ENCODE peak calls at places on chromosomes 7 and 10, in four cellular contexts. U, S, R and D are unnamed samples.
A peak's percentile ranks its signal among the peaks of the same experiment; 100 is the strongest.

GRCh38 chr10:49735161-49735560 is 27.0 kb downstream of the OGDHL start:
- DNase-seq in R (no peak), S (no peak), U (no peak), D (no peak)

GRCh38 chr7:35399840-35400239 is 145.9 kb upstream of the TBX20 start:
- DNase-seq in S (no peak), R (no peak), U (no peak), D (no peak)

GRCh38 chr7:94348142-94348541 is 46.6 kb upstream of the COL1A2 start:
- DNase-seq in S (no peak), R (no peak), U (no peak), D (no peak)

GRCh38 chr10:930415-931325 is 835 bp downstream of the LARP4B start:
- DNase-seq in S (no peak), R (peak; percentile 33), U (no peak), D (no peak)

GRCh38 chr7:7568553-7568952 is 1.9 kb downstream of the MIOS start:
- DNase-seq in R (no peak), S (no peak), U (no peak), D (no peak)

GRCh38 chr7:77982926-77983550 is 184.5 kb downstream of the PHTF2 start:
- DNase-seq in S (no peak), R (no peak), U (no peak), D (no peak)

GRCh38 chr7:28528899-28529298 is 116.6 kb downstream of the CREB5 start:
- DNase-seq in S (no peak), U (no peak), R (no peak), D (no peak)

GRCh38 chr7:114085592-114086490 is 167.0 kb upstream of the PPP1R3A start:
- DNase-seq in S (peak; percentile 32), R (peak; percentile 74), U (peak; percentile 95), D (peak; percentile 96)

GRCh38 chr10:58585425-58585824 is 72.8 kb downstream of the BICC1 start:
- DNase-seq in R (no peak), S (no peak), U (no peak), D (no peak)

GRCh38 chr7:27364344-27364758 is 121.7 kb downstream of the EVX1 start:
- DNase-seq in S (no peak), R (peak; percentile 67), U (peak; percentile 96), D (no peak)

GRCh38 chr7:115838829-115839228 is 191.7 kb downstream of the TFEC start:
- DNase-seq in U (no peak), R (no peak), S (no peak), D (no peak)

GRCh38 chr7:148135106-148135505 is 455.5 kb upstream of the C7orf33 start:
- DNase-seq in R (no peak), U (no peak), S (no peak), D (no peak)

GRCh38 chr7:128351296-128352123 is 7.8 kb upstream of the RBM28 start:
- DNase-seq in U (no peak), S (no peak), R (peak; percentile 21), D (no peak)

GRCh38 chr10:15155978-15156377 is 12.5 kb downstream of the NMT2 start:
- DNase-seq in U (no peak), R (no peak), S (no peak), D (no peak)

GRCh38 chr10:70374775-70375614 is 7.4 kb downstream of the LRRC20 start:
- DNase-seq in S (no peak), R (no peak), U (no peak), D (no peak)

GRCh38 chr10:87506988-87507387 is 2.3 kb downstream of the MINPP1 start:
- DNase-seq in R (no peak), S (no peak), U (no peak), D (no peak)

GRCh38 chr7:110718514-110719205 is 372.3 kb upstream of the LRRN3 start:
- DNase-seq in R (no peak), U (no peak), S (no peak), D (no peak)

GRCh38 chr7:129041929-129042200 is 13.0 kb downstream of the TNPO3 start:
- DNase-seq in S (no peak), U (no peak), R (no peak), D (no peak)

GRCh38 chr10:14601872-14602725 is 172.6 kb downstream of the FAM107B start:
- DNase-seq in S (peak; percentile 61), U (no peak), R (no peak), D (no peak)

GRCh38 chr7:146411975-146412374 is 295.4 kb downstream of the CNTNAP2 start:
- DNase-seq in R (no peak), U (no peak), S (no peak), D (no peak)

GRCh38 chr10:87761892-87762291 is 56.1 kb downstream of the ATAD1 start:
- DNase-seq in S (no peak), U (no peak), R (no peak), D (no peak)

GRCh38 chr7:158309844-158310763 is 277.5 kb downstream of the PTPRN2 start:
- DNase-seq in R (no peak), S (no peak), U (peak; percentile 60), D (no peak)

GRCh38 chr7:135204271-135204872 is 7.0 kb downstream of the WDR91 start:
- DNase-seq in S (no peak), U (peak; percentile 81), R (no peak), D (no peak)

GRCh38 chr7:138400400-138400886 is 59.6 kb upstream of the TRIM24 start:
- DNase-seq in R (no peak), S (no peak), U (no peak), D (no peak)

GRCh38 chr7:111744501-111745155 is 182.3 kb upstream of the IMMP2L start:
- DNase-seq in R (no peak), S (no peak), U (no peak), D (no peak)

GRCh38 chr10:65348637-65349036 is 1577.2 kb upstream of the LRRTM3 start:
- DNase-seq in S (no peak), U (no peak), R (no peak), D (no peak)

GRCh38 chr10:31751401-31752080 is 177.1 kb downstream of the ARHGAP12 start:
- DNase-seq in U (no peak), S (no peak), R (no peak), D (no peak)

GRCh38 chr7:482521-483083 is 37.0 kb downstream of the PDGFA start:
- DNase-seq in U (no peak), R (no peak), S (no peak), D (no peak)

GRCh38 chr7:116528008-116528789 is 3.4 kb downstream of the CAV1 start:
- DNase-seq in R (peak; percentile 51), U (no peak), S (no peak), D (no peak)

GRCh38 chr10:34377833-34378232 is 437.3 kb downstream of the PARD3 start:
- DNase-seq in S (no peak), U (no peak), R (no peak), D (no peak)

GRCh38 chr7:151088019-151088855 is 2.0 kb downstream of the AGAP3 start:
- DNase-seq in S (no peak), R (no peak), U (no peak), D (no peak)

GRCh38 chr7:73830872-73831655 is at the start of gene CLDN4:
- DNase-seq in R (no peak), S (no peak), U (no peak), D (no peak)

GRCh38 chr7:51019231-51019844 is 236.6 kb upstream of the GRB10 start:
- DNase-seq in U (peak; percentile 60), S (no peak), R (no peak), D (no peak)

GRCh38 chr7:90816511-90817142 is 220.5 kb downstream of the CDK14 start:
- DNase-seq in U (no peak), R (no peak), S (peak; percentile 53), D (no peak)

DNA sequence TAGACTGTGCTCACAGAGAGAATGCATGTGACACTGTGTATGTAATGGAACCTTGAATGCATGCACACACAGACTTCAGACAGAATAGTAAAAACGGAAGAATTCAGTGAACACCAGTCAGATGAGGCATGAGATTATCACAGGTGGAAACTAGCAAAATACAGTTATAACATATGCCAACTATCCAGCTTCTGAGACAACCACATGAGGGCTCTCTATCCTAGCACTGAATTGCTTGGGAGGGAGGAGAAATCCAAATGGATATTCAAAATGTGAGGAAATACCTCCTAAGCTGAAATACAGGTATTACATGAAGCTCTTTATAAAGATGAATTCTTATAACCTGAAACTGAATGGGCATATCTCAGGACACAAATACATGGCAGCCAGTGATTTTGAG is 30.6 kb downstream of the GARS1 start:
- DNase-seq in S (no peak), U (no peak), R (no peak), D (no peak)
- TF ChIP-seq CTCF in S (no peak), U (no peak), R (peak; percentile 38), D (peak; percentile 45)

GRCh38 chr10:77907900-77908717 is 18.4 kb downstream of the DLG5 start:
- DNase-seq in U (no peak), R (no peak), S (no peak), D (no peak)
- TF ChIP-seq CTCF in U (no peak), R (no peak), S (peak; percentile 29), D (peak; percentile 35)

DNA sequence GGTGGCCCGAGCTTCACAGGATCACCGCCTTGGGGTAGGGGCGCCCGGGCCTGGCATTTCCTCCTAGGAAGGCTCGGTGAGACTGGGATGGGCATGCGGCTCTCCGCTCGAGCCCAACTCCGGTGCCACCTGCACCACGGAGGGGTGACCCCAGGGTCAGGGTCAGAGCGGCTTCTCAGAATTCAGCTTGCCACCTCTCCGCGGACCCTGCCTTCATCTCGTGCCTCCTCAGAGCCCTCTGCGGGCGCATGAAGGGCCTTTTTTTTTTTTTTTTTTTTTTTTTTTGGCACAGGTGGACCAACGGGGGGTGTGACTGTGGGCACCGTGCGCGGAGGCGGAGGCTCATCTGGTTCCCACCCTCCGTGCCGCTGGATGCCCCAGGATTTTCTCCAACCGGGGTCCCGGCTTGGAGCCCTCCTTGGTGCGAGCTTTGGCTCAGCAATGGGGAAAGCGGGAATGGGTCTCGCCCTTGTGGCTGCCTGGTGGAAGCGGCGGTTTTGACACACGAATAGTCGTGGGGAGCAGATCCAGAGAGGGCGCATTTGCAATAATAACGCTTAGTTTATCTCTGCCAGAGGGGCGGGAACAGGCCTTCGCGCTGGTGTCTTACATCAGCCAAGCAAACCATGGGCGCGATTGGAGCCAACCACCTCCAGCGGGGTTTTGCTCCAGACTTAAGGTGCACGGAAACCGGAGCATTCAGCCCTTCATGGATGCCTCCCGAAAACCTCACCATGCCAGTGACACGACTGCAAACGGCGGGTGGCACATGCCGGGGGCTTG is 5.0 kb upstream of the TNRC18 start:
- DNase-seq in S (no peak), U (no peak), R (peak; percentile 74), D (no peak)
- TF ChIP-seq CTCF in S (no peak), U (no peak), R (no peak), D (peak; percentile 53)

GRCh38 chr10:96208271-96208670 is 63.1 kb downstream of the BLNK start:
- DNase-seq in S (peak; percentile 45), R (no peak), U (no peak), D (no peak)

GRCh38 chr10:96216775-96217174 is 54.6 kb downstream of the BLNK start:
- DNase-seq in U (no peak), R (no peak), S (no peak), D (no peak)

GRCh38 chr10:96208946-96209345 is 62.4 kb downstream of the BLNK start:
- DNase-seq in R (no peak), U (no peak), S (no peak), D (no peak)

GRCh38 chr10:96212911-96213310 is 58.5 kb downstream of the BLNK start:
- DNase-seq in S (no peak), R (no peak), U (no peak), D (no peak)

DNA sequence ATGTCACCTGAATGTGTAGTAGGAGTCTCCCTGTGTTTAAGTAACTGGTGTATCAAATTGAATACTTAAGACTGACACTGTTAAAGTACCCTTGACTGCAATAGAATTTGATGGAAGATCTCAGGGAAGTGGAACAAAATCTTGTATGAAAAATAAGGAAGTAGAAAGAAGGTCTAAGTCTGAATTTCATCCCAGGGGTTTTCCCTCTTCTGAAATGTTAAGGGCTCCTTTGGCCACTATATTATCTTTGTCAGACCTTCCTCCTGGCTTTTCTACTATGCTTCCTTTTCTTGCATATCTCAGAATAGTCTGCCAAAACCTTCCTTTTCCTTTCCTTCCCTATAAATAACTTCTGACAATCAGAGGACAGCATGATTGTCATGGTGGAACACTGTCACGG is 59.6 kb downstream of the BLNK start:
- DNase-seq in U (no peak), R (no peak), S (no peak), D (no peak)
- TF ChIP-seq CTCF in U (no peak), R (no peak), S (no peak), D (no peak)